ENCODE peak calls at places on chromosomes 3 and 15, in five cellular contexts. One of them, this sample, is unnamed.

GRCh38 chr15:69337133-69337532 is 38.4 kb downstream of the PAQR5 start:
- DNase-seq in SJSA1: no peak
- DNase-seq in CD4-positive, CD25-positive, alpha-beta regulatory T cell: no peak
- DNase-seq in CD8-positive, alpha-beta T cell: no peak
- DNase-seq in foreskin keratinocyte: no peak
- DNase-seq in this sample: no peak

GRCh38 chr3:124318014-124318413 is 326.1 kb upstream of the ROPN1 start:
- DNase-seq in SJSA1: no peak
- DNase-seq in CD4-positive, CD25-positive, alpha-beta regulatory T cell: no peak
- DNase-seq in CD8-positive, alpha-beta T cell: no peak
- DNase-seq in foreskin keratinocyte: no peak
- DNase-seq in this sample: no peak

GRCh38 chr15:48963524-48964113 is at the start of gene SHC4:
- DNase-seq in SJSA1: peak
- DNase-seq in CD4-positive, CD25-positive, alpha-beta regulatory T cell: peak
- DNase-seq in CD8-positive, alpha-beta T cell: no peak
- DNase-seq in foreskin keratinocyte: peak
- DNase-seq in this sample: no peak

GRCh38 chr3:164460851-164461250 is 617.4 kb downstream of the SI start:
- DNase-seq in SJSA1: peak
- DNase-seq in CD4-positive, CD25-positive, alpha-beta regulatory T cell: no peak
- DNase-seq in CD8-positive, alpha-beta T cell: no peak
- DNase-seq in foreskin keratinocyte: no peak
- DNase-seq in this sample: no peak

GRCh38 chr3:140552403-140552802 is 125.5 kb upstream of the TRIM42 start:
- DNase-seq in SJSA1: no peak
- DNase-seq in CD4-positive, CD25-positive, alpha-beta regulatory T cell: no peak
- DNase-seq in CD8-positive, alpha-beta T cell: no peak
- DNase-seq in foreskin keratinocyte: peak
- DNase-seq in this sample: no peak

GRCh38 chr3:159273608-159274007 is 471.8 kb downstream of the MFSD1 start:
- DNase-seq in SJSA1: peak
- DNase-seq in CD4-positive, CD25-positive, alpha-beta regulatory T cell: no peak
- DNase-seq in CD8-positive, alpha-beta T cell: no peak
- DNase-seq in foreskin keratinocyte: peak
- DNase-seq in this sample: no peak

GRCh38 chr3:13352621-13353131 is 67.4 kb downstream of the NUP210 start:
- DNase-seq in SJSA1: no peak
- DNase-seq in CD4-positive, CD25-positive, alpha-beta regulatory T cell: no peak
- DNase-seq in CD8-positive, alpha-beta T cell: no peak
- DNase-seq in foreskin keratinocyte: no peak
- DNase-seq in this sample: no peak

GRCh38 chr3:140468407-140468806 is 209.5 kb upstream of the TRIM42 start:
- DNase-seq in SJSA1: no peak
- DNase-seq in CD4-positive, CD25-positive, alpha-beta regulatory T cell: no peak
- DNase-seq in CD8-positive, alpha-beta T cell: no peak
- DNase-seq in foreskin keratinocyte: no peak
- DNase-seq in this sample: no peak

GRCh38 chr3:4678320-4678719 is 185.2 kb downstream of the ITPR1 start:
- DNase-seq in SJSA1: no peak
- DNase-seq in CD4-positive, CD25-positive, alpha-beta regulatory T cell: no peak
- DNase-seq in CD8-positive, alpha-beta T cell: no peak
- DNase-seq in foreskin keratinocyte: no peak
- DNase-seq in this sample: no peak

GRCh38 chr3:140233702-140234101 is 298.7 kb downstream of the CLSTN2 start:
- DNase-seq in SJSA1: no peak
- DNase-seq in CD4-positive, CD25-positive, alpha-beta regulatory T cell: no peak
- DNase-seq in CD8-positive, alpha-beta T cell: no peak
- DNase-seq in foreskin keratinocyte: no peak
- DNase-seq in this sample: no peak

DNA sequence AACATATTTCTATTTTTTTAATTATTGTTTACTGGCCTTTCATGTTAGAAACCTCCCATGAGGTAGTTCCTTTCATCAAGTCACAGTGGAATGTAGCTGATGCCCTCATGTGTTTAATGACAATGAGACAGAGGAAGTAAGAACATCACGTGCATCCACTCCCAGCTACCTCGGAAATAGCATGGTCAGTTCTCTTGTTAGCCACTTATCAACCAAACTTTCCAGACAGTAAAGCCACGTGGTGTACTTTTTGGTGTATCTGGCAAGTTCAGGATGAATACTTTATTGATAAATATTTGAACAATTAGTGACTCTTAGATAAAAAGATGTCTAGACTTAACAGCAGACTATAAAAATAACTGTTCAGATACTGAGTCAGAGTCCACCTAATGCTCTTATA is 781.7 kb downstream of the MECOM start:
- DNase-seq in SJSA1: no peak
- DNase-seq in CD4-positive, CD25-positive, alpha-beta regulatory T cell: no peak
- DNase-seq in CD8-positive, alpha-beta T cell: no peak
- DNase-seq in foreskin keratinocyte: no peak
- DNase-seq in this sample: no peak
- H3K27ac ChIP-seq in SJSA1: no peak
- H3K27ac ChIP-seq in CD4-positive, CD25-positive, alpha-beta regulatory T cell: no peak
- H3K27ac ChIP-seq in CD8-positive, alpha-beta T cell: no peak
- H3K27ac ChIP-seq in foreskin keratinocyte: no peak
- H3K27ac ChIP-seq in this sample: no peak

GRCh38 chr15:85388962-85389361 is 8.6 kb downstream of the AKAP13 start:
- DNase-seq in SJSA1: no peak
- DNase-seq in CD4-positive, CD25-positive, alpha-beta regulatory T cell: no peak
- DNase-seq in CD8-positive, alpha-beta T cell: no peak
- DNase-seq in foreskin keratinocyte: no peak
- DNase-seq in this sample: no peak

GRCh38 chr15:85393206-85393605 is 12.8 kb downstream of the AKAP13 start:
- DNase-seq in SJSA1: no peak
- DNase-seq in CD4-positive, CD25-positive, alpha-beta regulatory T cell: no peak
- DNase-seq in CD8-positive, alpha-beta T cell: no peak
- DNase-seq in foreskin keratinocyte: no peak
- DNase-seq in this sample: no peak

GRCh38 chr15:85389774-85390173 is 9.4 kb downstream of the AKAP13 start:
- DNase-seq in SJSA1: no peak
- DNase-seq in CD4-positive, CD25-positive, alpha-beta regulatory T cell: no peak
- DNase-seq in CD8-positive, alpha-beta T cell: no peak
- DNase-seq in foreskin keratinocyte: no peak
- DNase-seq in this sample: no peak

GRCh38 chr15:85386261-85386660 is 5.9 kb downstream of the AKAP13 start:
- DNase-seq in SJSA1: no peak
- DNase-seq in CD4-positive, CD25-positive, alpha-beta regulatory T cell: no peak
- DNase-seq in CD8-positive, alpha-beta T cell: no peak
- DNase-seq in foreskin keratinocyte: no peak
- DNase-seq in this sample: no peak

DNA sequence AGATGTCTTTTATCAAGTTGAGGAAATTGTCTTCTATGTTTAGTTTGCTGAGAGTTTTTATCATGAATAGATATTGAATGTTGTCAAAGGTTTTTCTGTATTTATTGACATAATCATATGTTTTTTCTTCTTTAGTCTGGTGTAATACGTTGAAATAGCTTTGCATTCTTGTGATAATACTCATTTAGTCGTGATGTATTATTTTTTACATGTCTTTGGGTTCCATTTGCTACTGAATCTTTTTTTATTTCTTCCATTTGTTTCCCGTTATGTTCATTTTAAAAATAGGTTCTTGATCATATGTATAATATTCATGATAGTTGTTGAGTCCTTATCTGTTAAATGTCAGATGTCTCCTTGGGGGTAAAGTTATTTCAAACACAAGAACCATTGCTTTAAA is 8.1 kb downstream of the AKAP13 start:
- DNase-seq in SJSA1: no peak
- DNase-seq in CD4-positive, CD25-positive, alpha-beta regulatory T cell: no peak
- DNase-seq in CD8-positive, alpha-beta T cell: no peak
- DNase-seq in foreskin keratinocyte: no peak
- DNase-seq in this sample: no peak
- H3K27ac ChIP-seq in SJSA1: no peak
- H3K27ac ChIP-seq in CD4-positive, CD25-positive, alpha-beta regulatory T cell: no peak
- H3K27ac ChIP-seq in CD8-positive, alpha-beta T cell: no peak
- H3K27ac ChIP-seq in foreskin keratinocyte: no peak
- H3K27ac ChIP-seq in this sample: no peak

GRCh38 chr3:72187131-72187530 is 402.2 kb upstream of the PROK2 start:
- DNase-seq in SJSA1: no peak
- DNase-seq in CD4-positive, CD25-positive, alpha-beta regulatory T cell: no peak
- DNase-seq in CD8-positive, alpha-beta T cell: no peak
- DNase-seq in foreskin keratinocyte: no peak
- DNase-seq in this sample: no peak

GRCh38 chr3:72192572-72192971 is 407.6 kb upstream of the PROK2 start:
- DNase-seq in SJSA1: no peak
- DNase-seq in CD4-positive, CD25-positive, alpha-beta regulatory T cell: no peak
- DNase-seq in CD8-positive, alpha-beta T cell: no peak
- DNase-seq in foreskin keratinocyte: no peak
- DNase-seq in this sample: no peak

GRCh38 chr3:72191211-72191960 is 406.4 kb upstream of the PROK2 start:
- DNase-seq in SJSA1: no peak
- DNase-seq in CD4-positive, CD25-positive, alpha-beta regulatory T cell: no peak
- DNase-seq in CD8-positive, alpha-beta T cell: no peak
- DNase-seq in foreskin keratinocyte: no peak
- DNase-seq in this sample: no peak

GRCh38 chr3:72189344-72189743 is 404.4 kb upstream of the PROK2 start:
- DNase-seq in SJSA1: no peak
- DNase-seq in CD4-positive, CD25-positive, alpha-beta regulatory T cell: no peak
- DNase-seq in CD8-positive, alpha-beta T cell: no peak
- DNase-seq in foreskin keratinocyte: no peak
- DNase-seq in this sample: no peak

GRCh38 chr3:72190050-72190449 is 405.1 kb upstream of the PROK2 start:
- DNase-seq in SJSA1: no peak
- DNase-seq in CD4-positive, CD25-positive, alpha-beta regulatory T cell: no peak
- DNase-seq in CD8-positive, alpha-beta T cell: no peak
- DNase-seq in foreskin keratinocyte: no peak
- DNase-seq in this sample: no peak
- H3K27ac ChIP-seq in SJSA1: no peak
- H3K27ac ChIP-seq in CD4-positive, CD25-positive, alpha-beta regulatory T cell: no peak
- H3K27ac ChIP-seq in CD8-positive, alpha-beta T cell: no peak
- H3K27ac ChIP-seq in foreskin keratinocyte: no peak
- H3K27ac ChIP-seq in this sample: no peak

DNA sequence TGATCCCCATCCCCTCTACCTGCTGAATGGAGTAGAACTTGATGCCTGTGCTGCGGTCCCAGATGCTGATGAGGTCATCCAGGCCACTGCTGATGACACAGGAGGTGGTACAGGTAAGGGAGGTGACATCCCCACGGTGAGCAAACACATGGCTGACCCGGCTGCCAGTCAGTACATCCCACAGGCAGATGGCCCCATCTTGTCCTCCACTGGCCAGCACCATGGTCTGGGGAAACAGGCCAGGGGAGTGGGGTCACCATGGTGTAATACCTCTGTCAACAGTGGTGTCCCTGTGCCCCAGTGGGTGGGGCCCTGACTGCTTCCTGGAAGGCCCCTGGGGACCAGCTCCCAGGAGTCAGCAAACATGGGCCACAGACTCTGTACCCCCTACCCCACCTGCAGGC is 33.3 kb downstream of the PTPN23 start:
- DNase-seq in SJSA1: no peak
- DNase-seq in CD4-positive, CD25-positive, alpha-beta regulatory T cell: no peak
- DNase-seq in CD8-positive, alpha-beta T cell: no peak
- DNase-seq in foreskin keratinocyte: no peak
- DNase-seq in this sample: no peak
- H3K27ac ChIP-seq in SJSA1: no peak
- H3K27ac ChIP-seq in CD4-positive, CD25-positive, alpha-beta regulatory T cell: no peak
- H3K27ac ChIP-seq in CD8-positive, alpha-beta T cell: no peak
- H3K27ac ChIP-seq in foreskin keratinocyte: no peak
- H3K27ac ChIP-seq in this sample: no peak

GRCh38 chr3:29261119-29261518 is 19.8 kb upstream of the RBMS3 start:
- DNase-seq in SJSA1: no peak
- DNase-seq in CD4-positive, CD25-positive, alpha-beta regulatory T cell: no peak
- DNase-seq in CD8-positive, alpha-beta T cell: no peak
- DNase-seq in foreskin keratinocyte: no peak
- DNase-seq in this sample: no peak
- H3K27ac ChIP-seq in SJSA1: no peak
- H3K27ac ChIP-seq in CD4-positive, CD25-positive, alpha-beta regulatory T cell: no peak
- H3K27ac ChIP-seq in CD8-positive, alpha-beta T cell: no peak
- H3K27ac ChIP-seq in foreskin keratinocyte: no peak
- H3K27ac ChIP-seq in this sample: no peak

GRCh38 chr15:85351965-85352364 is 28.4 kb upstream of the AKAP13 start:
- DNase-seq in SJSA1: no peak
- DNase-seq in CD4-positive, CD25-positive, alpha-beta regulatory T cell: no peak
- DNase-seq in CD8-positive, alpha-beta T cell: no peak
- DNase-seq in foreskin keratinocyte: peak
- DNase-seq in this sample: no peak
- H3K27ac ChIP-seq in SJSA1: no peak
- H3K27ac ChIP-seq in CD4-positive, CD25-positive, alpha-beta regulatory T cell: no peak
- H3K27ac ChIP-seq in CD8-positive, alpha-beta T cell: no peak
- H3K27ac ChIP-seq in foreskin keratinocyte: no peak
- H3K27ac ChIP-seq in this sample: no peak

GRCh38 chr3:135997554-135998320 is 32.2 kb downstream of the PPP2R3A start:
- DNase-seq in SJSA1: no peak
- DNase-seq in CD4-positive, CD25-positive, alpha-beta regulatory T cell: no peak
- DNase-seq in CD8-positive, alpha-beta T cell: no peak
- DNase-seq in foreskin keratinocyte: no peak
- DNase-seq in this sample: no peak
- H3K27ac ChIP-seq in SJSA1: no peak
- H3K27ac ChIP-seq in CD4-positive, CD25-positive, alpha-beta regulatory T cell: no peak
- H3K27ac ChIP-seq in CD8-positive, alpha-beta T cell: no peak
- H3K27ac ChIP-seq in foreskin keratinocyte: no peak
- H3K27ac ChIP-seq in this sample: no peak

DNA sequence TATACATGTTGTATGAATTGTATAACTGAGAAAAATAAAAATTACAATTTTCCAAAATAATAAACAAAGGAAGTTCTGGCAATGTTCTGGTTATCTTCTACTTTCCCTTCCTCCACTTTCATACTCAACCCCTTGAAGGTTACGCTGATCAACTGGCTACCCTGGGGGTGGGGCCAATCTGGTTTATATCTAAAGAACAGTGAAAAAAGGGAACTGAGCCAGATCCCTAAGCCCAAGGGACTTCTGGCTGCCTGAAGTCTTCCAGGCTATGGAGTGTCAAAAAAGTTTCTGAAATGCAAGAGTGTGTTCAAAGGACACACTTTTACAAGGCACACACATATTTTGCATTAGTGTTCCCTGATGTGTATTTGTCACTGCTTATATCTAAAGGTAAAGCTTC is 591.9 kb downstream of the ROBO1 start:
- DNase-seq in SJSA1: no peak
- DNase-seq in CD4-positive, CD25-positive, alpha-beta regulatory T cell: no peak
- DNase-seq in CD8-positive, alpha-beta T cell: no peak
- DNase-seq in foreskin keratinocyte: no peak
- DNase-seq in this sample: no peak
- H3K27ac ChIP-seq in SJSA1: no peak
- H3K27ac ChIP-seq in CD4-positive, CD25-positive, alpha-beta regulatory T cell: no peak
- H3K27ac ChIP-seq in CD8-positive, alpha-beta T cell: no peak
- H3K27ac ChIP-seq in foreskin keratinocyte: no peak
- H3K27ac ChIP-seq in this sample: no peak

This sample was measured in AG04450.